ENCODE peak calls at places on chromosomes 16 and 17, in five cellular contexts. U, V, N, C and M are unnamed samples.

GRCh38 chr17:55624789-55625433 is 97.8 kb downstream of the TMEM100 start:
- DNase-seq in V (no peak), N (no peak), C (no peak), U (no peak), M (no peak)

GRCh38 chr16:8928467-8928957 is 35.2 kb downstream of the USP7 start:
- DNase-seq in U (no peak), C (no peak), N (no peak), V (no peak), M (no peak)

GRCh38 chr16:29951966-29952365 is 9.9 kb upstream of the TMEM219 start:
- DNase-seq in V (no peak), U (no peak), C (no peak), N (no peak), M (no peak)

GRCh38 chr16:55264949-55265348 is 59.1 kb upstream of the IRX6 start:
- DNase-seq in C (no peak), V (no peak), N (no peak), U (no peak), M (no peak)

GRCh38 chr16:47888142-47888541 is 267.7 kb downstream of the ABCC12 start:
- DNase-seq in V (no peak), U (no peak), N (no peak), C (no peak), M (no peak)

GRCh38 chr17:9890124-9890523 is 14.9 kb downstream of the RCVRN start:
- DNase-seq in N (no peak), V (no peak), C (no peak), U (no peak), M (no peak)

GRCh38 chr17:47956818-47957590 is 679 bp downstream of the PRR15L start:
- DNase-seq in U (peak; percentile 74), N (no peak), C (no peak), V (no peak), M (no peak)

GRCh38 chr16:53773150-53773846 is 69.3 kb downstream of the FTO start:
- DNase-seq in N (no peak), V (no peak), U (peak; percentile 70), C (peak; percentile 18), M (no peak)

GRCh38 chr17:30376621-30377452 is 1.9 kb upstream of the CPD start:
- DNase-seq in C (no peak), U (peak; percentile 75), N (no peak), V (no peak), M (peak; percentile 50)

GRCh38 chr16:75754126-75754525 is 27.8 kb upstream of the CPHXL start:
- DNase-seq in C (no peak), V (no peak), U (no peak), N (no peak), M (no peak)

GRCh38 chr17:66021757-66022156 is 170.2 kb downstream of the CEP112 start:
- DNase-seq in N (no peak), U (no peak), C (no peak), V (no peak), M (no peak)

GRCh38 chr17:79614248-79614647 is 3.4 kb upstream of the RBFOX3 start:
- DNase-seq in N (no peak), U (no peak), C (no peak), V (no peak), M (no peak)

GRCh38 chr16:89422527-89422904 is 67.8 kb downstream of the ANKRD11 start:
- DNase-seq in C (no peak), V (peak; percentile 51), N (peak; percentile 70), U (no peak), M (no peak)

GRCh38 chr16:2027024-2028010 is 615 bp downstream of the NHERF2 start:
- DNase-seq in U (no peak), C (peak; percentile 42), N (no peak), V (no peak), M (peak; percentile 37)

GRCh38 chr16:87877942-87878507 is 8.7 kb upstream of the SLC7A5 start:
- DNase-seq in U (no peak), C (no peak), N (no peak), V (no peak), M (no peak)

GRCh38 chr17:16516594-16517018 is 24.6 kb upstream of the LRRC75A start:
- DNase-seq in V (no peak), U (no peak), C (peak; percentile 27), N (no peak), M (peak; percentile 53)

GRCh38 chr17:72531729-72532128 is 410.9 kb downstream of the SOX9 start:
- DNase-seq in U (no peak), V (no peak), C (no peak), N (no peak), M (no peak)